ENCODE peak calls at places on chromosomes 13 and 19, in seven cellular contexts. One of them, this sample, is unnamed.

GRCh38 chr19:17648786-17649185 is 39.4 kb downstream of the UNC13A start:
- DNase-seq in heart right ventricle: no peak
- DNase-seq in Panc1: no peak
- DNase-seq in WTC11: no peak
- DNase-seq in IMR-90: no peak
- DNase-seq in tibial nerve: no peak
- DNase-seq in hepatocyte: no peak
- DNase-seq in this sample: no peak

GRCh38 chr13:79937311-79938243 is 403.3 kb downstream of the SPRY2 start:
- DNase-seq in heart right ventricle: no peak
- DNase-seq in Panc1: no peak
- DNase-seq in WTC11: no peak
- DNase-seq in IMR-90: no peak
- DNase-seq in tibial nerve: no peak
- DNase-seq in hepatocyte: no peak
- DNase-seq in this sample: no peak

GRCh38 chr13:79973533-79973963 is 367.4 kb downstream of the SPRY2 start:
- DNase-seq in heart right ventricle: peak
- DNase-seq in Panc1: no peak
- DNase-seq in WTC11: no peak
- DNase-seq in IMR-90: no peak
- DNase-seq in tibial nerve: no peak
- DNase-seq in hepatocyte: no peak
- DNase-seq in this sample: no peak

GRCh38 chr19:53545271-53546065 is 7.5 kb downstream of the ZNF331 start:
- DNase-seq in heart right ventricle: no peak
- DNase-seq in Panc1: peak
- DNase-seq in WTC11: no peak
- DNase-seq in IMR-90: peak
- DNase-seq in tibial nerve: no peak
- DNase-seq in hepatocyte: peak
- DNase-seq in this sample: no peak

GRCh38 chr19:4972509-4973230 is 3.8 kb downstream of the KDM4B start:
- DNase-seq in heart right ventricle: no peak
- DNase-seq in Panc1: no peak
- DNase-seq in WTC11: no peak
- DNase-seq in IMR-90: peak
- DNase-seq in tibial nerve: no peak
- DNase-seq in hepatocyte: no peak
- DNase-seq in this sample: no peak

GRCh38 chr13:112772929-112773328 is 83.1 kb downstream of the ATP11A start:
- DNase-seq in heart right ventricle: no peak
- DNase-seq in Panc1: no peak
- DNase-seq in WTC11: no peak
- DNase-seq in IMR-90: no peak
- DNase-seq in tibial nerve: no peak
- DNase-seq in hepatocyte: no peak
- DNase-seq in this sample: no peak

GRCh38 chr13:27273658-27274425 is 3.2 kb downstream of the RASL11A start:
- DNase-seq in heart right ventricle: no peak
- DNase-seq in Panc1: no peak
- DNase-seq in WTC11: no peak
- DNase-seq in IMR-90: peak
- DNase-seq in tibial nerve: no peak
- DNase-seq in hepatocyte: no peak
- DNase-seq in this sample: no peak

GRCh38 chr19:51566489-51567100 is 4.5 kb upstream of the ZNF175 start:
- DNase-seq in heart right ventricle: no peak
- DNase-seq in Panc1: no peak
- DNase-seq in WTC11: no peak
- DNase-seq in IMR-90: no peak
- DNase-seq in tibial nerve: no peak
- DNase-seq in hepatocyte: no peak
- DNase-seq in this sample: no peak

GRCh38 chr13:110250258-110250891 is 56.6 kb downstream of the COL4A1 start:
- DNase-seq in heart right ventricle: peak
- DNase-seq in Panc1: no peak
- DNase-seq in WTC11: no peak
- DNase-seq in IMR-90: peak
- DNase-seq in tibial nerve: peak
- DNase-seq in hepatocyte: no peak
- DNase-seq in this sample: no peak

GRCh38 chr19:18832331-18833140 is 777 bp downstream of the UPF1 start:
- DNase-seq in heart right ventricle: no peak
- DNase-seq in Panc1: no peak
- DNase-seq in WTC11: peak
- DNase-seq in IMR-90: no peak
- DNase-seq in tibial nerve: no peak
- DNase-seq in hepatocyte: peak
- DNase-seq in this sample: no peak

GRCh38 chr19:44689290-44690130 is 9.4 kb upstream of the CEACAM16 start:
- DNase-seq in heart right ventricle: peak
- DNase-seq in Panc1: no peak
- DNase-seq in WTC11: peak
- DNase-seq in IMR-90: peak
- DNase-seq in tibial nerve: peak
- DNase-seq in hepatocyte: peak
- DNase-seq in this sample: peak

GRCh38 chr13:26679411-26679810 is 81.2 kb downstream of the GPR12 start:
- DNase-seq in heart right ventricle: no peak
- DNase-seq in Panc1: no peak
- DNase-seq in WTC11: no peak
- DNase-seq in IMR-90: peak
- DNase-seq in tibial nerve: no peak
- DNase-seq in hepatocyte: no peak
- DNase-seq in this sample: no peak

GRCh38 chr13:102212729-102213128 is 189.1 kb downstream of the FGF14 start:
- DNase-seq in heart right ventricle: no peak
- DNase-seq in Panc1: no peak
- DNase-seq in WTC11: peak
- DNase-seq in IMR-90: no peak
- DNase-seq in tibial nerve: no peak
- DNase-seq in hepatocyte: no peak
- DNase-seq in this sample: no peak

GRCh38 chr13:109783447-109783814 is 3.0 kb downstream of the IRS2 start:
- DNase-seq in heart right ventricle: no peak
- DNase-seq in Panc1: no peak
- DNase-seq in WTC11: peak
- DNase-seq in IMR-90: no peak
- DNase-seq in tibial nerve: no peak
- DNase-seq in hepatocyte: no peak
- DNase-seq in this sample: no peak

GRCh38 chr13:112715715-112716460 is 26.1 kb downstream of the ATP11A start:
- DNase-seq in heart right ventricle: no peak
- DNase-seq in Panc1: no peak
- DNase-seq in WTC11: peak
- DNase-seq in IMR-90: no peak
- DNase-seq in tibial nerve: no peak
- DNase-seq in hepatocyte: no peak
- DNase-seq in this sample: no peak

GRCh38 chr13:32969516-32969941 is 46.7 kb upstream of the KL start:
- DNase-seq in heart right ventricle: no peak
- DNase-seq in Panc1: no peak
- DNase-seq in WTC11: no peak
- DNase-seq in IMR-90: peak
- DNase-seq in tibial nerve: no peak
- DNase-seq in hepatocyte: peak
- DNase-seq in this sample: no peak

GRCh38 chr19:16112778-16113177 is 1.1 kb downstream of the RAB8A start:
- DNase-seq in heart right ventricle: no peak
- DNase-seq in Panc1: no peak
- DNase-seq in WTC11: no peak
- DNase-seq in IMR-90: no peak
- DNase-seq in tibial nerve: no peak
- DNase-seq in hepatocyte: no peak
- DNase-seq in this sample: no peak

GRCh38 chr13:40024962-40025714 is 369.7 kb downstream of the COG6 start:
- DNase-seq in heart right ventricle: no peak
- DNase-seq in Panc1: no peak
- DNase-seq in WTC11: no peak
- DNase-seq in IMR-90: no peak
- DNase-seq in tibial nerve: no peak
- DNase-seq in hepatocyte: no peak
- DNase-seq in this sample: no peak

GRCh38 chr19:17020380-17020779 is 6.2 kb downstream of the CPAMD8 start:
- DNase-seq in heart right ventricle: no peak
- DNase-seq in Panc1: no peak
- DNase-seq in WTC11: no peak
- DNase-seq in IMR-90: no peak
- DNase-seq in tibial nerve: no peak
- DNase-seq in hepatocyte: no peak
- DNase-seq in this sample: no peak

DNA sequence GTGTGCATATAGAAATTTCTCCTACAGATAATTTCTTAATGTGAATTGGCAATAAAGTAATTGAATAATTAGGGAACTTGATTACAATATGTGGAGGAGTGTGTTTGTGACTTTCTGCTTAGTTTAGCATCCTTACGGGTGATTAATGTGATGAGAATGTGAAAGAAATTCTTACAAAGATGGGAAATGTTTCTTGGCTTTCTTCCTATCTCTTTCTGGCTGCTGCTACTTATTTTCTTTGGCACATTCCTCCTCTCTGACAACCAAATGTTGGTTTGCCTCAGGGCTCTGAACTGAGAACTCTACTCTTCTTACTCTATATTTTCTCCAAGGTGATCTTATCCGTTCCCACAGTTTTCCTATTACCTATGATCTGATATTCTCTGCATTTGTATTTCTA is 300.1 kb downstream of the TBC1D4 start:
- DNase-seq in heart right ventricle: no peak
- DNase-seq in Panc1: no peak
- DNase-seq in WTC11: no peak
- DNase-seq in IMR-90: peak
- DNase-seq in tibial nerve: no peak
- DNase-seq in hepatocyte: no peak
- DNase-seq in this sample: no peak
- TF ChIP-seq CTCF in heart right ventricle: no peak
- TF ChIP-seq CTCF in Panc1: no peak
- TF ChIP-seq CTCF in WTC11: no peak
- TF ChIP-seq CTCF in IMR-90: no peak
- TF ChIP-seq CTCF in tibial nerve: no peak
- TF ChIP-seq CTCF in hepatocyte: no peak
- TF ChIP-seq CTCF in this sample: no peak

DNA sequence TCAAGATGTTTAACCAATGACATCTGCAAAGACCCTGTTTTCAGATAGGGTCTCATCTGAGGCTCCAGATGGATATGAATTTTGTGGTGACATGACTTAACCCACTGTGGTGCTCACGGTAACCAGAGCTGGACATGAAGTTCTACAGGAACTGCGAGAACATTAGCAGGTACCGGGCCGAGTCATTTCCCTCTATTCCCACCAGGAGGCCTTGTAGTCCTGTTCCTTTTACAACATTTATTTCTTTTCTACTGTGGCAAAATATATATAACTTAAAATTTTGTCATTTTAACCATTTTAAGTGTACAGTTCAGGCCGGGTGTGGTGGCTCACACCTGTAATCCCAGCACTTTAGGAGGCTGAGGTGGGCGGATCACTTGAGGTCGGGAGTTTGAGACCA is 7.6 kb upstream of the TSPAN16 start:
- DNase-seq in heart right ventricle: no peak
- DNase-seq in Panc1: no peak
- DNase-seq in WTC11: no peak
- DNase-seq in IMR-90: peak
- DNase-seq in tibial nerve: no peak
- DNase-seq in hepatocyte: no peak
- DNase-seq in this sample: no peak
- TF ChIP-seq CTCF in heart right ventricle: peak
- TF ChIP-seq CTCF in Panc1: peak
- TF ChIP-seq CTCF in WTC11: no peak
- TF ChIP-seq CTCF in IMR-90: peak
- TF ChIP-seq CTCF in tibial nerve: no peak
- TF ChIP-seq CTCF in hepatocyte: peak
- TF ChIP-seq CTCF in this sample: no peak

DNA sequence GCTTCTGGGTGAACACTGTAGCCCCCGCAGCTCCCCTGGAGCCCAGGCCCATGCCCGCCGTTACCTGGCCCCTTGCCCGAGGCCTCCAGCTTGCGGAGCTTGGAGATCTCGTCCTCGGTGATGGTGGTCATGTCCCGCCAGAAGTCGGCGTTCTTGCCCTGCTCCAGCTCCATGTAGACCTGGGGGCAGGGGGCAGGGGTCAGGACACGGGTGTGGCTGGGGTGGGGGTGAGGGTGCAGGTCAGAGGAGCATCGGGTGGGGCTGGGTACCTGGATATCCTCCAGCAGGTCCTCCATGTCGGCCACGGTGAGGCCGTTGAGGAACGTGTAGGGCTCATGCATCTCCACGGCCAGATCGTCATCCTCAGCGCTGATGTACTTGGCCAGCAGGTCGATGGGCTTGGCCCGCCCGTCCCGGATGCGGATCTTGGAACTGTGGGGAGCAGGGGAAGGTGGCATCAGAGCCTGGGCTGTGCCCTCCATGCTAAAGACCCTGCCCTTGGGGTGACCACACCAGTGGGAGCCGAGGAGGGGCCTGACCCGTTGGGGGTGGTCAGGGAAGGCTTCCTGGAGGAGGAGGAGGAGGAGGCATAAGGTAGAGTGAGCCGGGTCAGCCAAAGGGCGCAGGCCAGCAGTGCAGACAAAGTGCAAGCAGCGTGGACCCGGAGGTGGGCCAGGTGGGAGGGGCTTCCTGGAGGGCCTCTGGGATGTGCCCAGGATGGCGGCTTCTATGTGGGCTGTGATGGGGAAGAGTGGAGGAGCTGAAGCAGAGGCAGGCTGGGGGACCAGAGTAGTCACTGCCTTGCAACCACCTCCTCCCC is 7.6 kb downstream of the CACTIN start:
- DNase-seq in heart right ventricle: peak
- DNase-seq in Panc1: no peak
- DNase-seq in WTC11: no peak
- DNase-seq in IMR-90: no peak
- DNase-seq in tibial nerve: no peak
- DNase-seq in hepatocyte: no peak
- DNase-seq in this sample: no peak
- TF ChIP-seq CTCF in heart right ventricle: peak
- TF ChIP-seq CTCF in Panc1: no peak
- TF ChIP-seq CTCF in WTC11: peak
- TF ChIP-seq CTCF in IMR-90: no peak
- TF ChIP-seq CTCF in tibial nerve: no peak
- TF ChIP-seq CTCF in hepatocyte: no peak
- TF ChIP-seq CTCF in this sample: no peak

DNA sequence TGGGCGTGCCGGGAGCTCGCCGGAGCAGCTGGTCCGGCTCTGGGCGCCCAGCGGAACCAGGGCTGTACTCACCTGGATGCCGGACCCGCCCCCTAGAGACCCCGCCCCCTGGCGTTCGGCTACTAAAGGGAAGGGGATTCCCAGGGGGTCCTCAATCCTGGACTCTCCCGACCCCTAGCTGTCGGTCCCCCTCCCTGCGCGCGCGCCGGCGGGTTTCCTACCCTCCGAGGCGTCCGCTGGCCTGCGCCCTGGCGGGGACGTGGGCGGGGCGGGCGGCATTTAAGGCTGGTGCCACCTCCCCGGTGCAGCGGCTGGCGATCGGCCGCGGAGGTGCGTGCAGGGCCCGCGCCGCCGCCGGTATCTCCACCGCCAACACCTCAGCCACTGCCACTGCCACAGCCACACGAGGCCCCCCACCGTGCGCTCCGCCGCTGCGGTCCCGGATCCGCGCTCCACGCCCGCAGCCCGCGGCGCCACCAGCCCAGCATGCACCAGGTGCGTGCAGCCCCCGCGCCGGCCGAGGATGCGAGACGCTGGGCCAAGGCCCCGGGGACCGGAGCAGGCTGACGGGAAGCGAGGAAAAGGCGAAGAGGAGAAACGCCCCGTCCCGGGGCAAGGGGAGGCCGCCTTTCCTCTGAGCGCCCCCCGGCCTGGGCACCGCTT is at the start of gene ATP12A:
- DNase-seq in heart right ventricle: no peak
- DNase-seq in Panc1: no peak
- DNase-seq in WTC11: peak
- DNase-seq in IMR-90: no peak
- DNase-seq in tibial nerve: no peak
- DNase-seq in hepatocyte: peak
- DNase-seq in this sample: no peak
- TF ChIP-seq CTCF in heart right ventricle: peak
- TF ChIP-seq CTCF in Panc1: no peak
- TF ChIP-seq CTCF in WTC11: peak
- TF ChIP-seq CTCF in IMR-90: no peak
- TF ChIP-seq CTCF in tibial nerve: no peak
- TF ChIP-seq CTCF in hepatocyte: peak
- TF ChIP-seq CTCF in this sample: no peak